ENCODE peak calls at places on chromosomes 4 and X, in five cellular contexts. X is HepG2, Z is HCT116, Y is K562, P is A549. E is an unnamed sample.

GRCh38 chr4:47704693-47705325 is 133.1 kb downstream of the CORIN start:
- DNase-seq in Z (no peak), P (peak), Y (no peak), X (peak), E (no peak)

GRCh38 chr4:81164623-81165416 is 50.2 kb downstream of the PRKG2 start:
- DNase-seq in Z (peak), P (peak), Y (no peak), X (peak), E (no peak)

GRCh38 chr4:173252024-173252935 is 81.9 kb downstream of the HMGB2 start:
- DNase-seq in P (peak), X (peak), Y (peak), Z (peak), E (no peak)

GRCh38 chrX:71154196-71154595 is 9.6 kb downstream of the NLGN3 start:
- DNase-seq in X (no peak), Z (no peak), P (no peak), Y (no peak), E (no peak)

GRCh38 chr4:18880850-18881249 is 859.3 kb upstream of the LCORL start:
- DNase-seq in Z (no peak), P (no peak), Y (no peak), X (no peak), E (no peak)

GRCh38 chrX:17592117-17592516 is 145.2 kb upstream of the SCML1 start:
- DNase-seq in Z (no peak), X (no peak), P (no peak), Y (no peak), E (no peak)

GRCh38 chr4:43757147-43757546 is 691.5 kb downstream of the KCTD8 start:
- DNase-seq in Z (no peak), P (no peak), X (no peak), Y (peak), E (peak)

GRCh38 chr4:52866734-52867133 is 4.6 kb downstream of the RASL11B start:
- DNase-seq in P (no peak), Y (no peak), Z (no peak), X (no peak), E (no peak)

GRCh38 chr4:139330283-139330682 is 28.0 kb upstream of the NDUFC1 start:
- DNase-seq in Z (no peak), X (no peak), P (no peak), Y (no peak), E (no peak)

GRCh38 chrX:86348669-86349068 is 200.4 kb downstream of the DACH2 start:
- DNase-seq in Z (no peak), Y (no peak), P (peak), X (peak), E (peak)

GRCh38 chr4:82851902-82852750 is 38.8 kb downstream of the SEC31A start:
- DNase-seq in P (peak), Z (peak), X (peak), Y (peak), E (no peak)

GRCh38 chr4:182560358-182560757 is 317.2 kb downstream of the TENM3 start:
- DNase-seq in X (no peak), P (no peak), Z (no peak), Y (no peak), E (peak)

GRCh38 chr4:23613782-23614181 is 276.1 kb downstream of the PPARGC1A start:
- DNase-seq in Y (no peak), Z (no peak), P (no peak), X (no peak), E (no peak)

GRCh38 chr4:15695240-15695699 is 7.6 kb upstream of the BST1 start:
- DNase-seq in P (peak), Y (no peak), X (no peak), Z (peak), E (no peak)

GRCh38 chrX:19017271-19017670 is 33.4 kb upstream of the PHKA2 start:
- DNase-seq in Z (no peak), X (peak), P (peak), Y (peak), E (no peak)

GRCh38 chrX:48883729-48884128 is 13.8 kb downstream of the TIMM17B start:
- DNase-seq in P (peak), X (no peak), Y (no peak), Z (no peak), E (no peak)

GRCh38 chr4:130424211-130424610 is 1328.3 kb downstream of the C4orf33 start:
- DNase-seq in Y (no peak), X (no peak), Z (no peak), P (no peak), E (no peak)

GRCh38 chr4:168723569-168723968 is 226.7 kb downstream of the PALLD start:
- DNase-seq in Z (no peak), X (no peak), P (no peak), Y (no peak), E (no peak)

GRCh38 chr4:7970031-7970946 is 30.6 kb upstream of the AFAP1 start:
- DNase-seq in X (peak), Z (no peak), Y (no peak), P (peak), E (no peak)

GRCh38 chrX:48892896-48893295 is 4.7 kb downstream of the TIMM17B start:
- DNase-seq in X (no peak), P (no peak), Y (no peak), Z (no peak), E (no peak)

GRCh38 chr4:146349306-146349705 is 135.0 kb downstream of the REELD1 start:
- DNase-seq in P (no peak), Y (no peak), X (no peak), Z (no peak), E (no peak)

GRCh38 chr4:1368421-1369090 is 21.5 kb downstream of the UVSSA start:
- DNase-seq in X (no peak), Y (no peak), P (no peak), Z (no peak), E (peak)

GRCh38 chr4:3471098-3471760 is 8.1 kb downstream of the DOK7 start:
- DNase-seq in Y (no peak), Z (no peak), P (no peak), X (no peak), E (no peak)

GRCh38 chrX:17703201-17703600 is 34.1 kb upstream of the SCML1 start:
- DNase-seq in P (peak), X (no peak), Z (no peak), Y (no peak), E (no peak)

GRCh38 chr4:125084608-125085007 is 230.1 kb upstream of the FAT4 start:
- DNase-seq in P (no peak), Y (no peak), X (no peak), Z (no peak), E (no peak)

GRCh38 chr4:122423246-122423645 is 33.3 kb downstream of the IL2 start:
- DNase-seq in Y (no peak), X (no peak), P (no peak), Z (no peak), E (no peak)

GRCh38 chr4:124183926-124184325 is 528.6 kb downstream of the ANKRD50 start:
- DNase-seq in X (no peak), P (no peak), Y (no peak), Z (no peak), E (no peak)

GRCh38 chr4:10589808-10590207 is 94.8 kb downstream of the CLNK start:
- DNase-seq in X (no peak), P (no peak), Y (no peak), Z (no peak), E (no peak)

GRCh38 chr4:88610771-88611170 is 18.5 kb downstream of the HERC3 start:
- DNase-seq in X (no peak), Z (no peak), Y (no peak), P (no peak), E (no peak)

GRCh38 chr4:146369446-146369845 is 152.3 kb downstream of the SLC10A7 start:
- DNase-seq in P (no peak), Y (no peak), X (no peak), Z (no peak), E (no peak)

GRCh38 chrX:21658152-21658737 is at the start of gene KLHL34:
- DNase-seq in X (no peak), P (no peak), Z (no peak), Y (no peak), E (no peak)

GRCh38 chr4:186191266-186192067 is at the start of gene CYP4V2:
- DNase-seq in Z (peak), Y (peak), P (peak), X (peak), E (peak)

GRCh38 chrX:41145920-41146608 is 60.8 kb downstream of the USP9X start:
- DNase-seq in Y (no peak), Z (peak), P (peak), X (no peak), E (no peak)

DNA sequence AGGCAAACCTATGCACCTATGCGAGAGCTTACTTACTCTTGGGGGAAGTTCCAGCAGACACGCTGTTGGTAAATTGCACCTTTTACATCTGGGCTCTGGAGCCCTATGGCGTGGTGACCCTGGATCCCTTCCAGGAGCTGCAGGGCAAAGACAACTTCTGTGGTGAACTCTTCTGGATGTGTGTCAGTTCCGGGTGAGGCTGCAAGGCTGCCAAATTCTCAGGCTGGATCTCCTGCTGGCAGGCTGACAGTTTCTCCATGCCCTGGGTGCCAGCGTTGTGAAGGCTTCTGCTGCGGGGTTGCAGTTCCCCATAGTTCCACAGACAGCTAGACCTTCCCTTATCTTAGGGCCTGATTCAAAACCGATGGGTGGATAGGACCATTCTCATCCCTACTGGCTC is 37.9 kb downstream of the RAP2C start:
- DNase-seq in P (no peak), X (no peak), Y (no peak), Z (no peak), E (no peak)
- TF ChIP-seq CEBPB in P (no peak), X (no peak), Y (no peak), Z (no peak), E (no peak)

GRCh38 chrX:23813808-23814207 is 30.8 kb downstream of the SAT1 start:
- DNase-seq in P (no peak), Y (no peak), Z (no peak), X (no peak), E (no peak)

GRCh38 chrX:23810279-23810678 is 27.3 kb downstream of the SAT1 start:
- DNase-seq in Z (no peak), P (no peak), Y (no peak), X (no peak), E (no peak)

GRCh38 chrX:23815376-23815775 is 32.4 kb downstream of the SAT1 start:
- DNase-seq in Y (no peak), P (no peak), Z (no peak), X (no peak), E (no peak)

GRCh38 chrX:23816179-23816578 is 33.2 kb downstream of the SAT1 start:
- DNase-seq in P (no peak), X (no peak), Y (no peak), Z (no peak), E (no peak)

GRCh38 chrX:23811135-23811781 is 28.3 kb downstream of the SAT1 start:
- DNase-seq in Y (no peak), X (no peak), P (peak), Z (no peak), E (no peak)
- TF ChIP-seq CEBPB in Y (peak), X (no peak), P (no peak), Z (no peak), E (no peak)

GRCh38 chrX:148580016-148580415 is 79.6 kb downstream of the AFF2 start:
- DNase-seq in Z (no peak), X (no peak), P (no peak), Y (no peak), E (no peak)
- TF ChIP-seq CEBPB in Z (no peak), X (no peak), P (no peak), Y (no peak), E (no peak)

DNA sequence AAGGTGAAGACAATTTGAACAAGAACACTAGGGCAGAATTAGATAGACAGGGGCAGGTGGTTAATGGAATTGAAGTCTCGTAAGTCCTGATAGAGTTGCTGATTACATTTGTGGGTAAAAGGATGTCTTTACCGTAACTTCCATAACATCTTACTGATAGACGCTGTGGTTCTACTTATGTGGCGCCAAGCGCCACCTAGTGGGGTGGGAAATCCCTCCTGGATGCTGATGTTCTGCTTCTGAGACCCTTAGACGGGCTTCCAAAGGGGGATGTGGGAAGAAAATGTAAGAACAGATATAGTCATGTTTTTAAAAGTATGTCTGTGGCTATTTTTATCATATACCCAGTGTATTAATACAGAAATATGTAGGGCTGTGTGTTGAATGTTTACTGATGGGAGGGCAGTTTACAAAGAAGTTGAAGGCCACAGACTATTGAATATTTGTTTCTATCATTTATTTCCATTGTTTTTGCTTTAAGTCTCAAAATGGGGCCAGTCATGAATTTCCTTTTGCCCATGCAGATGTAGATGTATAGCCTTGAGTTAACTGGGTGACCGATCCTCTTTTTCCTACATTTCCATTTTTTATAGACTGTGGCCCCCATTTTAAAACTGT is 12.2 kb upstream of the TLR8 start:
- DNase-seq in Z (peak), Y (peak), X (peak), P (peak), E (no peak)
- TF ChIP-seq CEBPB in Z (no peak), Y (no peak), X (no peak), P (no peak), E (no peak)

GRCh38 chrX:53263597-53264094 is 17.7 kb downstream of the IQSEC2 start:
- DNase-seq in X (no peak), P (peak), Z (peak), Y (peak), E (no peak)
- TF ChIP-seq CEBPB in X (no peak), P (no peak), Z (no peak), Y (no peak), E (no peak)

GRCh38 chrX:150690126-150690525 is 3.1 kb upstream of the MTMR1 start:
- DNase-seq in Z (peak), X (no peak), P (peak), Y (no peak), E (no peak)
- TF ChIP-seq CEBPB in Z (no peak), X (no peak), P (no peak), Y (no peak), E (no peak)

GRCh38 chr4:119479180-119479814 is 149.3 kb downstream of the PDE5A start:
- DNase-seq in Z (no peak), Y (no peak), P (no peak), X (no peak), E (no peak)

GRCh38 chr4:119477412-119478053 is 151.1 kb downstream of the PDE5A start:
- DNase-seq in P (no peak), Z (no peak), X (no peak), Y (no peak), E (no peak)

GRCh38 chr4:119480331-119480730 is 148.3 kb downstream of the PDE5A start:
- DNase-seq in Z (no peak), P (no peak), Y (no peak), X (no peak), E (no peak)

GRCh38 chr4:119479835-119480234 is 148.8 kb downstream of the PDE5A start:
- DNase-seq in Y (no peak), P (no peak), Z (no peak), X (no peak), E (no peak)

GRCh38 chr4:119478446-119479179 is 150.0 kb downstream of the PDE5A start:
- DNase-seq in Y (no peak), Z (no peak), P (peak), X (peak), E (no peak)
- TF ChIP-seq CEBPB in Y (no peak), Z (no peak), P (no peak), X (no peak), E (no peak)

DNA sequence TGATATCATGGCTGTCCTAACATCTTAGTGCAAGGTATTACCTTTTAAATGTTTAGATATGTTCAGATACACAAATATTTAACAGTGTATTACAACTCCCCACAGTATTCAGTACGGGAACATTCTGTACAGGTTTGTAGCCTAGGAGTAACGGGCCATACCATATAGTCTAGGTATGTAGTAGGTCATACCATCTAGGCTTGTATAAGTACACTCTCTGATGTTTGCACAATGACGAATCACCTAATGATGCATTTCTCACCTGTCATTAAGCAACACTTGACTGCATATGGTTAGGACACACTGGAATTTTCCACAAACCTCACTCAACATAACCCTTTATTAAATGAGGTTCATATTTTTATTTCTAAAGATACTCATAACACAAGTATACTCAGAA is 67.7 kb downstream of the THOC2 start:
- DNase-seq in P (peak), X (no peak), Z (no peak), Y (no peak), E (no peak)
- TF ChIP-seq CEBPB in P (no peak), X (no peak), Z (no peak), Y (no peak), E (no peak)

E was measured in H1.